ENCODE peak calls at places on chromosomes 16 and 17, in four cellular contexts. G is GM23248, B is MM.1S, J is PC-3. P is an unnamed sample.

GRCh38 chr17:34420254-34420766 is 57.3 kb upstream of the CCL1 start:
- DNase-seq in G (peak; percentile 56), B (peak; percentile 72), J (peak; percentile 68), P (peak; percentile 77)

GRCh38 chr16:56911771-56912541 is 20.0 kb upstream of the HERPUD1 start:
- DNase-seq in G (peak; percentile 35), B (peak; percentile 75), J (no peak), P (peak; percentile 44)

GRCh38 chr17:36705651-36706436 is 104.5 kb downstream of the MRM1 start:
- DNase-seq in G (peak; percentile 47), B (peak; percentile 50), J (peak; percentile 44), P (peak; percentile 74)

GRCh38 chr17:75927286-75927922 is 13.4 kb downstream of the FBF1 start:
- DNase-seq in G (peak; percentile 38), B (peak; percentile 17), J (no peak), P (peak; percentile 23)

GRCh38 chr16:72612271-72612670 is 435.7 kb downstream of the ZFHX3 start:
- DNase-seq in G (peak; percentile 10), B (no peak), J (no peak), P (no peak)

GRCh38 chr17:81514485-81514734 is 1.8 kb upstream of the ACTG1 start:
- DNase-seq in G (no peak), B (no peak), J (no peak), P (no peak)

GRCh38 chr16:49158029-49158642 is 123.5 kb downstream of the CBLN1 start:
- DNase-seq in G (peak; percentile 29), B (peak; percentile 65), J (peak; percentile 45), P (peak; percentile 91)

GRCh38 chr17:601462-602303 is 113.0 kb downstream of the VPS53 start:
- DNase-seq in G (peak; percentile 50), B (no peak), J (no peak), P (no peak)

GRCh38 chr16:23640669-23640958 is 496 bp downstream of the PALB2 start:
- DNase-seq in G (peak; percentile 32), B (no peak), J (no peak), P (no peak)

GRCh38 chr16:30637952-30638351 is 12.8 kb upstream of the PRR14 start:
- DNase-seq in G (peak; percentile 80), B (peak; percentile 46), J (peak; percentile 74), P (peak; percentile 47)

GRCh38 chr16:10087151-10087550 is 95.1 kb downstream of the GRIN2A start:
- DNase-seq in G (no peak), B (no peak), J (no peak), P (no peak)

GRCh38 chr17:72654746-72655145 is 437.7 kb downstream of the SLC39A11 start:
- DNase-seq in G (no peak), B (no peak), J (no peak), P (no peak)

DNA sequence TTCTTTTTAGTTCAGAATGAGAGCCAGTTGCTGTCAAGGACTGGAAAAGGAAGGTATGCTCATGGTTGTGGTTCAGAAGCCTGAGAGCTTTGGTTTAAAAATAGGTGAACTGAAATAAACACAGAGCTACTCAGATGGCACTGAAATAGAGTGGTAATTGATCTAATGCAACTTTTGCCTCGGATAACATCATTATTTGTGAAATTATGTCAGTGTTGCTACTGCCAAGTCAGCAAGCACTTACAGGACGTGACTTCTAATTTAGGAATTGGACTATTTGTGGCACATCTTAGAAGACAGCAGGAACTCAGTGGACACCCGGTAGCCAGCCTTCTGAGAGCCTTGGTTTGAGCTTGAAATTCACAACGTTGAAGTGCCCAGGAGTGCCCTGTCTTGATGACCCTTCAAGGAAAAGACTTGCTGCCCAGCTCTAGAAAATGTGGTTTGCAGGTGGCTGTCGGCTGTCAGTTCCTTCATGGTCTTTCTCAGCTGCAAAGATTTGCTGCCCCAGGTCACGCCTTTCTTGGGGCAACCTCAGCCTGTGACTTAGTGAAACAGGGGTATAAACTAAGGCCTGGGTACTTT is 42.0 kb upstream of the XYLT1 start:
- DNase-seq in G (peak; percentile 73), B (peak; percentile 84), J (no peak), P (no peak)
- H3F3A ChIP-seq in G (peaks cover 46% of the 10 kb centered on the region), B (peaks cover 17% of the 10 kb centered on the region), J (no peaks in the 10 kb centered on the region), P (no peaks in the 10 kb centered on the region)

DNA sequence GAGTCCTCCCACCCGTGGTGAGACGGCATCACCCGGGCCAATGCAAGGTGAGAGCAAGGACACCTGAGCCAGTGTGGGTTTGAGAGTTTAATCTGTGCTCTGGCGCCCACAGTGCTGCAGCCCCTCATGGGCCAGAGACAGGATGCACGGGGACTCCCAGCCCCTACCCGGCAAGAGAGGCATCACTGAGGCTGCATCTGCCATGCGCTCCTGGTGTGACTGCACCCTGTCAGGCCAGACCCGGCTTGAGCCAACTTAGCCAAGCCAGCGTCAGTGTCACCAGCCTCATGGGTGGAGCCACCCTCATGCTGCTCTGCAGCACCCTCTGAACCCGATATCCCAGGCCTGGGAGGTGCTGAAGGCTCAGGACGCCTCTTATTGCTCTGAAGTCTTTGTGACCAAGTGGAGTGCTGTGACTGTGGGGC is 1.3 kb upstream of the BRICD5 start:
- DNase-seq in G (no peak), B (no peak), J (no peak), P (no peak)
- H3F3A ChIP-seq in G (no peaks in the 10 kb centered on the region), B (no peaks in the 10 kb centered on the region), J (no peaks in the 10 kb centered on the region), P (peaks cover 48% of the 10 kb centered on the region)

DNA sequence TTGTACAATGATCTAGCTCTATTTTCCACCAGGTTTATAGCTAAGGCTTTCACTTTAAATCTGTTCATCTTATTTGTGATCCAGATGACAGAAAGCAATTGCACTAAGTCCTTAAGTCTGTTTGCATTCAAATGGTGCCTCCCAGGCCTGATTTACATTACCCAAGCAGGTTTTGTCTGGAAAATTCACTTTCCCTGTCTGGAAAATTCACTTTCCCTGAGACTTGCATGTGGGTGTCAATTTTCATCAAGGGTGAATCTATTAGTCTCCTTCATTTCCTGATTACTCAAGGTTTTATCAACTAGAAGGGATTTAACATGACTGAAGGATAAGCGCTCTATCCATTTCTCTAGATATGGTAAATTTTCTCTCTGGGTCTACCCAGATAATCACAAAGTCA is 1480.2 kb upstream of the GOT2 start:
- DNase-seq in G (no peak), B (no peak), J (no peak), P (no peak)
- H3F3A ChIP-seq in G (no peaks in the 10 kb centered on the region), B (no peaks in the 10 kb centered on the region), J (no peaks in the 10 kb centered on the region), P (no peaks in the 10 kb centered on the region)

GRCh38 chr17:17186051-17186450 is 20.1 kb downstream of the PLD6 start:
- DNase-seq in G (peak; percentile 28), B (no peak), J (peak; percentile 73), P (no peak)
- H3F3A ChIP-seq in G (peaks cover 44% of the 10 kb centered on the region), B (no peaks in the 10 kb centered on the region), J (peaks cover 2% of the 10 kb centered on the region), P (peaks cover 3% of the 10 kb centered on the region)

GRCh38 chr17:63290784-63291183 is 155.3 kb downstream of the CYB561 start:
- DNase-seq in G (no peak), B (no peak), J (peak; percentile 52), P (no peak)
- H3F3A ChIP-seq in G (peaks cover 35% of the 10 kb centered on the region), B (no peaks in the 10 kb centered on the region), J (no peaks in the 10 kb centered on the region), P (no peaks in the 10 kb centered on the region)

GRCh38 chr16:3012246-3012645 is 477 bp upstream of the CLDN9 start:
- DNase-seq in G (no peak), B (no peak), J (no peak), P (peak; percentile 43)
- H3F3A ChIP-seq in G (no peaks in the 10 kb centered on the region), B (peaks cover under 1% of the 10 kb centered on the region), J (no peaks in the 10 kb centered on the region), P (peaks cover 47% of the 10 kb centered on the region)

DNA sequence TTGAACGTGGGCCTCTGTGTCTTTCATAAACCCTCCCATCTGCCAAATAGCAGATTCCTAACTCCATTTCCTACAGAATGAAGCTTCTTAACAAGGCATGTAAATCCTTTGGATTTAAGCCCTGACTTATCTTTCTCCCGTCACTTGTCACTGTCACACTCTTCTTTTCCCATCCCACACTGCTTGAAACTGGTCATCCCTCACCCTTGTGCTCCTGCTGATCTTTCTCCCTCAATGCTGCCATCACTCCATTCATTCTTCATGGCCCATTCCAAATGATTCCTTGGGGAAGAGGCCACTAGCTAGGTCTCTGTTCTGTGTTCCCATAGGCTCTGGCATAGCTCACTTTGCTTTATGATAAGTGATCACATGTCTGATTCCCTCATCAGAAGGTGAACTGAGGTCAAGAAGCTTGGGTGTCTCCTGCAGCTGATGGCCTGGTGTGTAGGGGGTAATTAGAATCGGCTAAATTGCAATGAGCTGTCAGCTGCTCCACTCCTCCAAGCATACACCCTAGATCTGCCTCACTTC is 61.7 kb downstream of the PECAM1 start:
- DNase-seq in G (no peak), B (no peak), J (no peak), P (no peak)
- H3F3A ChIP-seq in G (peaks cover 9% of the 10 kb centered on the region), B (no peaks in the 10 kb centered on the region), J (peaks cover 14% of the 10 kb centered on the region), P (no peaks in the 10 kb centered on the region)

P was measured in neural progenitor cell.